ENCODE peak calls at places on chromosomes 4 and X, in five cellular contexts. One of them, this sample, is unnamed.

GRCh38 chr4:182246401-182247205 is 3.4 kb downstream of the TENM3 start:
- DNase-seq in activated CD8-positive, alpha-beta T cell treated with anti-CD3 and anti-CD28 coated beads for 36 hours: no peak
- DNase-seq in Caco-2: no peak
- DNase-seq in GM12864: no peak
- DNase-seq in GM23338: peak; percentile 20
- DNase-seq in this sample: peak; percentile 69

GRCh38 chr4:109295081-109295480 is 7.4 kb downstream of the COL25A1 start:
- DNase-seq in Caco-2: no peak
- DNase-seq in activated CD8-positive, alpha-beta T cell treated with anti-CD3 and anti-CD28 coated beads for 36 hours: no peak
- DNase-seq in GM12864: no peak
- DNase-seq in GM23338: no peak
- DNase-seq in this sample: no peak

GRCh38 chrX:119885554-119886428 is 9.9 kb upstream of the AKAP14 start:
- DNase-seq in Caco-2: no peak
- DNase-seq in activated CD8-positive, alpha-beta T cell treated with anti-CD3 and anti-CD28 coated beads for 36 hours: peak; percentile 18
- DNase-seq in GM23338: peak; percentile 29
- DNase-seq in GM12864: no peak
- DNase-seq in this sample: peak; percentile 90

GRCh38 chr4:78720994-78721677 is 55.0 kb upstream of the BMP2K start:
- DNase-seq in GM12864: no peak
- DNase-seq in GM23338: no peak
- DNase-seq in activated CD8-positive, alpha-beta T cell treated with anti-CD3 and anti-CD28 coated beads for 36 hours: peak; percentile 69
- DNase-seq in Caco-2: no peak
- DNase-seq in this sample: no peak

GRCh38 chr4:77232653-77233052 is 75.6 kb downstream of the CCNG2 start:
- DNase-seq in GM12864: no peak
- DNase-seq in Caco-2: no peak
- DNase-seq in activated CD8-positive, alpha-beta T cell treated with anti-CD3 and anti-CD28 coated beads for 36 hours: no peak
- DNase-seq in GM23338: no peak
- DNase-seq in this sample: peak; percentile 28

GRCh38 chr4:14225683-14226207 is 598.2 kb upstream of the BOD1L1 start:
- DNase-seq in Caco-2: peak; percentile 35
- DNase-seq in GM23338: no peak
- DNase-seq in activated CD8-positive, alpha-beta T cell treated with anti-CD3 and anti-CD28 coated beads for 36 hours: no peak
- DNase-seq in GM12864: no peak
- DNase-seq in this sample: no peak

GRCh38 chrX:1481636-1482529 is 29.2 kb upstream of the ASMTL start:
- DNase-seq in Caco-2: peak; percentile 75
- DNase-seq in GM23338: peak; percentile 88
- DNase-seq in activated CD8-positive, alpha-beta T cell treated with anti-CD3 and anti-CD28 coated beads for 36 hours: peak; percentile 92
- DNase-seq in GM12864: peak; percentile 93
- DNase-seq in this sample: peak; percentile 83

GRCh38 chr4:165873298-165874071 is 448 bp downstream of the TLL1 start:
- DNase-seq in activated CD8-positive, alpha-beta T cell treated with anti-CD3 and anti-CD28 coated beads for 36 hours: peak; percentile 5
- DNase-seq in GM12864: no peak
- DNase-seq in Caco-2: peak; percentile 46
- DNase-seq in GM23338: peak; percentile 60
- DNase-seq in this sample: peak; percentile 1

GRCh38 chrX:10892605-10893225 is 218.4 kb upstream of the HCCS start:
- DNase-seq in GM23338: no peak
- DNase-seq in activated CD8-positive, alpha-beta T cell treated with anti-CD3 and anti-CD28 coated beads for 36 hours: no peak
- DNase-seq in Caco-2: no peak
- DNase-seq in GM12864: no peak
- DNase-seq in this sample: no peak

GRCh38 chr4:60019180-60019579 is 1180.9 kb upstream of the ADGRL3 start:
- DNase-seq in activated CD8-positive, alpha-beta T cell treated with anti-CD3 and anti-CD28 coated beads for 36 hours: no peak
- DNase-seq in GM12864: no peak
- DNase-seq in Caco-2: no peak
- DNase-seq in GM23338: peak; percentile 34
- DNase-seq in this sample: no peak

GRCh38 chr4:159764343-159764952 is 661.6 kb downstream of the RAPGEF2 start:
- DNase-seq in activated CD8-positive, alpha-beta T cell treated with anti-CD3 and anti-CD28 coated beads for 36 hours: peak; percentile 6
- DNase-seq in Caco-2: peak; percentile 56
- DNase-seq in GM23338: peak; percentile 78
- DNase-seq in GM12864: peak; percentile 4
- DNase-seq in this sample: peak; percentile 75

GRCh38 chrX:147072747-147073146 is 258.2 kb upstream of the CXorf51A start:
- DNase-seq in GM12864: no peak
- DNase-seq in activated CD8-positive, alpha-beta T cell treated with anti-CD3 and anti-CD28 coated beads for 36 hours: no peak
- DNase-seq in Caco-2: no peak
- DNase-seq in GM23338: no peak
- DNase-seq in this sample: peak; percentile 4

GRCh38 chr4:55358668-55359067 is 12.6 kb downstream of the SRD5A3 start:
- DNase-seq in Caco-2: no peak
- DNase-seq in GM12864: no peak
- DNase-seq in GM23338: no peak
- DNase-seq in activated CD8-positive, alpha-beta T cell treated with anti-CD3 and anti-CD28 coated beads for 36 hours: no peak
- DNase-seq in this sample: peak; percentile 75

GRCh38 chr4:150038335-150039076 is 39.7 kb upstream of the DCLK2 start:
- DNase-seq in GM12864: peak; percentile 31
- DNase-seq in GM23338: no peak
- DNase-seq in Caco-2: no peak
- DNase-seq in activated CD8-positive, alpha-beta T cell treated with anti-CD3 and anti-CD28 coated beads for 36 hours: no peak
- DNase-seq in this sample: no peak

GRCh38 chr4:116358633-116359222 is 726.6 kb downstream of the TRAM1L1 start:
- DNase-seq in GM12864: peak; percentile 46
- DNase-seq in GM23338: peak; percentile 90
- DNase-seq in activated CD8-positive, alpha-beta T cell treated with anti-CD3 and anti-CD28 coated beads for 36 hours: peak; percentile 48
- DNase-seq in Caco-2: peak; percentile 85
- DNase-seq in this sample: peak; percentile 88

GRCh38 chr4:80611366-80611765 is 275.8 kb downstream of the CFAP299 start:
- DNase-seq in Caco-2: no peak
- DNase-seq in GM12864: no peak
- DNase-seq in GM23338: no peak
- DNase-seq in activated CD8-positive, alpha-beta T cell treated with anti-CD3 and anti-CD28 coated beads for 36 hours: no peak
- DNase-seq in this sample: no peak

GRCh38 chrX:118963159-118963558 is 11.3 kb upstream of the LONRF3 start:
- DNase-seq in GM12864: no peak
- DNase-seq in activated CD8-positive, alpha-beta T cell treated with anti-CD3 and anti-CD28 coated beads for 36 hours: peak; percentile 13
- DNase-seq in GM23338: no peak
- DNase-seq in Caco-2: no peak
- DNase-seq in this sample: no peak

GRCh38 chr4:142226014-142226413 is 589.6 kb downstream of the IL15 start:
- DNase-seq in GM23338: no peak
- DNase-seq in activated CD8-positive, alpha-beta T cell treated with anti-CD3 and anti-CD28 coated beads for 36 hours: no peak
- DNase-seq in Caco-2: no peak
- DNase-seq in GM12864: no peak
- DNase-seq in this sample: no peak

GRCh38 chrX:134236690-134237362 is at the start of gene CCDC160:
- DNase-seq in activated CD8-positive, alpha-beta T cell treated with anti-CD3 and anti-CD28 coated beads for 36 hours: peak; percentile 19
- DNase-seq in GM23338: peak; percentile 79
- DNase-seq in GM12864: no peak
- DNase-seq in Caco-2: peak; percentile 65
- DNase-seq in this sample: no peak

GRCh38 chrX:132791725-132792124 is 166.7 kb downstream of the HS6ST2 start:
- DNase-seq in GM23338: no peak
- DNase-seq in activated CD8-positive, alpha-beta T cell treated with anti-CD3 and anti-CD28 coated beads for 36 hours: no peak
- DNase-seq in GM12864: no peak
- DNase-seq in Caco-2: no peak
- DNase-seq in this sample: no peak

GRCh38 chrX:85561216-85561615 is 181.8 kb upstream of the POF1B start:
- DNase-seq in GM23338: no peak
- DNase-seq in activated CD8-positive, alpha-beta T cell treated with anti-CD3 and anti-CD28 coated beads for 36 hours: no peak
- DNase-seq in Caco-2: no peak
- DNase-seq in GM12864: no peak
- DNase-seq in this sample: no peak

GRCh38 chr4:18914182-18914581 is 892.6 kb upstream of the LCORL start:
- DNase-seq in Caco-2: no peak
- DNase-seq in GM12864: no peak
- DNase-seq in activated CD8-positive, alpha-beta T cell treated with anti-CD3 and anti-CD28 coated beads for 36 hours: no peak
- DNase-seq in GM23338: no peak
- DNase-seq in this sample: no peak

GRCh38 chr4:100525689-100526088 is 7.9 kb upstream of the EMCN start:
- DNase-seq in Caco-2: no peak
- DNase-seq in activated CD8-positive, alpha-beta T cell treated with anti-CD3 and anti-CD28 coated beads for 36 hours: no peak
- DNase-seq in GM12864: no peak
- DNase-seq in GM23338: no peak
- DNase-seq in this sample: no peak

GRCh38 chr4:65624651-65625050 is 45.6 kb downstream of the EPHA5 start:
- DNase-seq in activated CD8-positive, alpha-beta T cell treated with anti-CD3 and anti-CD28 coated beads for 36 hours: no peak
- DNase-seq in Caco-2: no peak
- DNase-seq in GM23338: no peak
- DNase-seq in GM12864: no peak
- DNase-seq in this sample: no peak

This sample was measured in A172.